ENCODE peak calls at places on chromosomes 4 and X, in five cellular contexts. One of them, this sample, is unnamed.

GRCh38 chr4:54332577-54332976 is 103.5 kb downstream of the PDGFRA start:
- DNase-seq in activated CD8-positive, alpha-beta T cell treated with anti-CD3 and anti-CD28 coated beads for 36 hours: no peak
- DNase-seq in activated CD4-positive, alpha-beta T cell treated with anti-CD3 and anti-CD28 coated beads, Interleukin-2, amount 50 U/mL, for 1 hour: no peak
- DNase-seq in colonic mucosa: no peak
- DNase-seq in NCI-H1092 treated with DMSO at 0.1 percent for 48 hours: no peak
- DNase-seq in this sample: no peak

GRCh38 chr4:185210102-185210981 is 944 bp downstream of the SNX25 start:
- DNase-seq in NCI-H1092 treated with DMSO at 0.1 percent for 48 hours: peak; percentile 28
- DNase-seq in activated CD8-positive, alpha-beta T cell treated with anti-CD3 and anti-CD28 coated beads for 36 hours: peak; percentile 61
- DNase-seq in activated CD4-positive, alpha-beta T cell treated with anti-CD3 and anti-CD28 coated beads, Interleukin-2, amount 50 U/mL, for 1 hour: peak; percentile 42
- DNase-seq in colonic mucosa: peak; percentile 56
- DNase-seq in this sample: peak; percentile 57

GRCh38 chr4:100372432-100372831 is 145.4 kb downstream of the EMCN start:
- DNase-seq in activated CD8-positive, alpha-beta T cell treated with anti-CD3 and anti-CD28 coated beads for 36 hours: peak; percentile 19
- DNase-seq in NCI-H1092 treated with DMSO at 0.1 percent for 48 hours: peak; percentile 2
- DNase-seq in activated CD4-positive, alpha-beta T cell treated with anti-CD3 and anti-CD28 coated beads, Interleukin-2, amount 50 U/mL, for 1 hour: no peak
- DNase-seq in colonic mucosa: no peak
- DNase-seq in this sample: no peak

GRCh38 chr4:124334119-124334518 is 378.4 kb downstream of the ANKRD50 start:
- DNase-seq in activated CD4-positive, alpha-beta T cell treated with anti-CD3 and anti-CD28 coated beads, Interleukin-2, amount 50 U/mL, for 1 hour: no peak
- DNase-seq in activated CD8-positive, alpha-beta T cell treated with anti-CD3 and anti-CD28 coated beads for 36 hours: peak; percentile 39
- DNase-seq in colonic mucosa: peak; percentile 28
- DNase-seq in NCI-H1092 treated with DMSO at 0.1 percent for 48 hours: peak; percentile 56
- DNase-seq in this sample: no peak

GRCh38 chr4:109559625-109559982 is 442 bp upstream of the MCUB start:
- DNase-seq in NCI-H1092 treated with DMSO at 0.1 percent for 48 hours: no peak
- DNase-seq in colonic mucosa: peak; percentile 42
- DNase-seq in activated CD4-positive, alpha-beta T cell treated with anti-CD3 and anti-CD28 coated beads, Interleukin-2, amount 50 U/mL, for 1 hour: peak; percentile 39
- DNase-seq in activated CD8-positive, alpha-beta T cell treated with anti-CD3 and anti-CD28 coated beads for 36 hours: peak; percentile 41
- DNase-seq in this sample: peak; percentile 26

GRCh38 chrX:104136241-104137019 is 20.4 kb downstream of the SLC25A53 start:
- DNase-seq in NCI-H1092 treated with DMSO at 0.1 percent for 48 hours: peak; percentile 89
- DNase-seq in activated CD8-positive, alpha-beta T cell treated with anti-CD3 and anti-CD28 coated beads for 36 hours: peak; percentile 65
- DNase-seq in colonic mucosa: peak; percentile 77
- DNase-seq in activated CD4-positive, alpha-beta T cell treated with anti-CD3 and anti-CD28 coated beads, Interleukin-2, amount 50 U/mL, for 1 hour: peak; percentile 30
- DNase-seq in this sample: peak; percentile 62

GRCh38 chrX:70436380-70436779 is 8.3 kb upstream of the DLG3 start:
- DNase-seq in activated CD4-positive, alpha-beta T cell treated with anti-CD3 and anti-CD28 coated beads, Interleukin-2, amount 50 U/mL, for 1 hour: no peak
- DNase-seq in activated CD8-positive, alpha-beta T cell treated with anti-CD3 and anti-CD28 coated beads for 36 hours: peak; percentile 49
- DNase-seq in colonic mucosa: no peak
- DNase-seq in NCI-H1092 treated with DMSO at 0.1 percent for 48 hours: no peak
- DNase-seq in this sample: no peak

GRCh38 chr4:113683143-113683542 is 78.4 kb downstream of the CAMK2D start:
- DNase-seq in colonic mucosa: no peak
- DNase-seq in NCI-H1092 treated with DMSO at 0.1 percent for 48 hours: peak; percentile 37
- DNase-seq in activated CD8-positive, alpha-beta T cell treated with anti-CD3 and anti-CD28 coated beads for 36 hours: peak; percentile 92
- DNase-seq in activated CD4-positive, alpha-beta T cell treated with anti-CD3 and anti-CD28 coated beads, Interleukin-2, amount 50 U/mL, for 1 hour: peak; percentile 56
- DNase-seq in this sample: no peak

GRCh38 chrX:6849711-6850415 is 297.6 kb upstream of the STS start:
- DNase-seq in activated CD4-positive, alpha-beta T cell treated with anti-CD3 and anti-CD28 coated beads, Interleukin-2, amount 50 U/mL, for 1 hour: no peak
- DNase-seq in activated CD8-positive, alpha-beta T cell treated with anti-CD3 and anti-CD28 coated beads for 36 hours: no peak
- DNase-seq in NCI-H1092 treated with DMSO at 0.1 percent for 48 hours: no peak
- DNase-seq in colonic mucosa: no peak
- DNase-seq in this sample: no peak

GRCh38 chr4:39446842-39447573 is 11.7 kb downstream of the RPL9 start:
- DNase-seq in activated CD4-positive, alpha-beta T cell treated with anti-CD3 and anti-CD28 coated beads, Interleukin-2, amount 50 U/mL, for 1 hour: peak; percentile 26
- DNase-seq in NCI-H1092 treated with DMSO at 0.1 percent for 48 hours: no peak
- DNase-seq in activated CD8-positive, alpha-beta T cell treated with anti-CD3 and anti-CD28 coated beads for 36 hours: peak; percentile 75
- DNase-seq in colonic mucosa: peak; percentile 78
- DNase-seq in this sample: peak; percentile 62

GRCh38 chr4:7762376-7763040 is 177.2 kb downstream of the AFAP1 start:
- DNase-seq in NCI-H1092 treated with DMSO at 0.1 percent for 48 hours: no peak
- DNase-seq in activated CD8-positive, alpha-beta T cell treated with anti-CD3 and anti-CD28 coated beads for 36 hours: no peak
- DNase-seq in colonic mucosa: no peak
- DNase-seq in activated CD4-positive, alpha-beta T cell treated with anti-CD3 and anti-CD28 coated beads, Interleukin-2, amount 50 U/mL, for 1 hour: no peak
- DNase-seq in this sample: no peak

GRCh38 chr4:189940178-189941004 is at the start of gene FRG1:
- DNase-seq in colonic mucosa: peak; percentile 95
- DNase-seq in NCI-H1092 treated with DMSO at 0.1 percent for 48 hours: no peak
- DNase-seq in activated CD4-positive, alpha-beta T cell treated with anti-CD3 and anti-CD28 coated beads, Interleukin-2, amount 50 U/mL, for 1 hour: peak; percentile 96
- DNase-seq in activated CD8-positive, alpha-beta T cell treated with anti-CD3 and anti-CD28 coated beads for 36 hours: peak; percentile 93
- DNase-seq in this sample: peak; percentile 97

GRCh38 chr4:160717848-160718247 is 1446.0 kb downstream of the FSTL5 start:
- DNase-seq in activated CD4-positive, alpha-beta T cell treated with anti-CD3 and anti-CD28 coated beads, Interleukin-2, amount 50 U/mL, for 1 hour: no peak
- DNase-seq in activated CD8-positive, alpha-beta T cell treated with anti-CD3 and anti-CD28 coated beads for 36 hours: no peak
- DNase-seq in colonic mucosa: no peak
- DNase-seq in NCI-H1092 treated with DMSO at 0.1 percent for 48 hours: no peak
- DNase-seq in this sample: no peak

GRCh38 chr4:7422098-7422897 is 12.4 kb downstream of the PSAPL1 start:
- DNase-seq in activated CD8-positive, alpha-beta T cell treated with anti-CD3 and anti-CD28 coated beads for 36 hours: no peak
- DNase-seq in activated CD4-positive, alpha-beta T cell treated with anti-CD3 and anti-CD28 coated beads, Interleukin-2, amount 50 U/mL, for 1 hour: no peak
- DNase-seq in NCI-H1092 treated with DMSO at 0.1 percent for 48 hours: no peak
- DNase-seq in colonic mucosa: no peak
- DNase-seq in this sample: no peak

GRCh38 chr4:18847276-18847890 is 825.8 kb upstream of the LCORL start:
- DNase-seq in activated CD4-positive, alpha-beta T cell treated with anti-CD3 and anti-CD28 coated beads, Interleukin-2, amount 50 U/mL, for 1 hour: no peak
- DNase-seq in colonic mucosa: no peak
- DNase-seq in activated CD8-positive, alpha-beta T cell treated with anti-CD3 and anti-CD28 coated beads for 36 hours: no peak
- DNase-seq in NCI-H1092 treated with DMSO at 0.1 percent for 48 hours: peak; percentile 16
- DNase-seq in this sample: no peak

GRCh38 chr4:30538794-30539193 is 181.4 kb upstream of the PCDH7 start:
- DNase-seq in NCI-H1092 treated with DMSO at 0.1 percent for 48 hours: no peak
- DNase-seq in colonic mucosa: no peak
- DNase-seq in activated CD4-positive, alpha-beta T cell treated with anti-CD3 and anti-CD28 coated beads, Interleukin-2, amount 50 U/mL, for 1 hour: no peak
- DNase-seq in activated CD8-positive, alpha-beta T cell treated with anti-CD3 and anti-CD28 coated beads for 36 hours: no peak
- DNase-seq in this sample: no peak

GRCh38 chr4:1058997-1059665 is 47.7 kb downstream of the FGFRL1 start:
- DNase-seq in NCI-H1092 treated with DMSO at 0.1 percent for 48 hours: no peak
- DNase-seq in activated CD8-positive, alpha-beta T cell treated with anti-CD3 and anti-CD28 coated beads for 36 hours: no peak
- DNase-seq in colonic mucosa: no peak
- DNase-seq in activated CD4-positive, alpha-beta T cell treated with anti-CD3 and anti-CD28 coated beads, Interleukin-2, amount 50 U/mL, for 1 hour: no peak
- DNase-seq in this sample: no peak

This sample was measured in heart left ventricle.